ENCODE peak calls at places on chromosomes 13 and 19, in six cellular contexts. R is LHCN-M2; A is stimulated activated CD4-positive, alpha-beta T cell treated with anti-CD3 and anti-CD28 coated beads, Interleukin-4, amount 100 ng/mL, for 1 hour; D is esophagus muscularis mucosa; V is colonic mucosa; B is T-helper 1 cell. K is an unnamed sample.

GRCh38 chr13:112688560-112689497 is 1.0 kb upstream of the ATP11A start:
- DNase-seq in A (peak), D (no peak), V (peak), R (peak), B (peak), K (peak)

GRCh38 chr19:50776131-50776530 is 5.9 kb downstream of the GPR32 start:
- DNase-seq in R (no peak), V (no peak), A (no peak), B (no peak), D (no peak), K (no peak)

GRCh38 chr19:49119411-49120324 is at the start of gene PPFIA3:
- DNase-seq in D (no peak), V (peak), A (no peak), B (no peak), R (peak), K (peak)

GRCh38 chr13:21696865-21697448 is 26.1 kb downstream of the FGF9 start:
- DNase-seq in V (no peak), A (no peak), D (no peak), R (no peak), B (no peak), K (no peak)

GRCh38 chr19:18009412-18010066 is 1.6 kb downstream of the ARRDC2 start:
- DNase-seq in A (no peak), R (no peak), B (no peak), D (no peak), V (no peak), K (peak)

GRCh38 chr19:1675633-1676350 is 23.4 kb upstream of the TCF3 start:
- DNase-seq in R (no peak), A (no peak), D (no peak), V (no peak), B (no peak), K (no peak)

GRCh38 chr19:9793051-9793591 is 24.6 kb upstream of the ZNF846 start:
- DNase-seq in R (no peak), D (peak), A (peak), V (peak), B (peak), K (peak)

GRCh38 chr19:3403489-3404323 is 37.3 kb downstream of the NFIC start:
- DNase-seq in D (peak), V (peak), R (peak), A (no peak), B (no peak), K (no peak)

GRCh38 chr13:25966086-25966485 is 85.7 kb downstream of the SHISA2 start:
- DNase-seq in R (no peak), V (no peak), A (no peak), D (no peak), B (no peak), K (no peak)

GRCh38 chr19:369256-369655 is 24.7 kb upstream of the MIER2 start:
- DNase-seq in D (no peak), R (no peak), V (no peak), A (no peak), B (no peak), K (peak)

GRCh38 chr13:108322206-108322824 is 52.8 kb downstream of the TNFSF13B start:
- DNase-seq in R (peak), B (no peak), V (no peak), D (no peak), A (no peak), K (no peak)

GRCh38 chr19:5150902-5151741 is 182.2 kb downstream of the KDM4B start:
- DNase-seq in R (no peak), A (no peak), D (no peak), B (no peak), V (no peak), K (no peak)

K was measured in activated CD4-positive, alpha-beta memory T cell treated with anti-CD3 and anti-CD28 coated beads for 36 hours.